ENCODE peak calls at places on chromosomes 5 and 9, in nine cellular contexts. I is upper lobe of right lung, N is heart left ventricle, J is uterus, Z is breast epithelium, O is esophagus squamous epithelium, S is stomach, X is left ventricle myocardium inferior, L is lung. E is an unnamed sample. For H3K4me1, the result is how much of the 10 kb centered on the place peaks cover.

GRCh38 chr9:92033991-92034390 is 81.2 kb downstream of the SPTLC1 start:
- DNase-seq in S (no peak), O (no peak), J (no peak), Z (no peak), L (no peak), X (no peak), I (no peak), N (no peak), E (no peak)

GRCh38 chr9:97768731-97769130 is 71.6 kb upstream of the XPA start:
- DNase-seq in I (no peak), L (no peak), S (no peak), Z (no peak), N (no peak), O (no peak), X (no peak), J (no peak), E (no peak)

GRCh38 chr5:9545301-9545958 is 445 bp downstream of the SEMA5A start:
- DNase-seq in N (peak), Z (no peak), O (no peak), L (no peak), X (no peak), J (no peak), I (peak), S (no peak), E (peak)

GRCh38 chr5:10524376-10525123 is 39.3 kb upstream of the ANKRD33B start:
- DNase-seq in Z (no peak), X (no peak), J (no peak), O (no peak), L (no peak), N (no peak), I (no peak), S (no peak), E (no peak)

GRCh38 chr9:78756813-78757510 is 460.0 kb downstream of the PSAT1 start:
- DNase-seq in Z (no peak), I (no peak), S (no peak), N (no peak), X (no peak), J (no peak), L (no peak), O (no peak), E (no peak)

GRCh38 chr5:116492016-116492623 is 82.5 kb downstream of the SEMA6A start:
- DNase-seq in S (no peak), L (no peak), X (no peak), O (no peak), Z (no peak), J (no peak), N (no peak), I (no peak), E (no peak)

GRCh38 chr9:125544988-125545651 is 161.9 kb downstream of the MAPKAP1 start:
- DNase-seq in X (no peak), N (no peak), Z (no peak), L (peak), O (no peak), J (peak), I (no peak), S (peak), E (no peak)

GRCh38 chr9:119689879-119690278 is 320.6 kb upstream of the BRINP1 start:
- DNase-seq in Z (no peak), L (no peak), X (no peak), N (no peak), O (no peak), S (no peak), J (no peak), I (no peak), E (no peak)

GRCh38 chr5:143147918-143148317 is 255.6 kb downstream of the NR3C1 start:
- DNase-seq in L (no peak), J (peak), N (no peak), X (no peak), I (no peak), S (no peak), O (no peak), Z (no peak), E (no peak)

GRCh38 chr9:4762108-4762888 is 21.3 kb upstream of the AK3 start:
- DNase-seq in I (peak), O (no peak), S (peak), L (peak), Z (peak), X (peak), J (peak), N (peak), E (peak)

GRCh38 chr9:136485049-136485647 is 2.3 kb upstream of the SEC16A start:
- DNase-seq in N (peak), X (peak), J (peak), Z (peak), O (peak), I (peak), L (peak), S (peak), E (peak)
- TF ChIP-seq CTCF in N (peak), X (peak), J (peak), Z (peak), O (peak), I (peak), L (peak), S (peak), E (peak)

GRCh38 chr5:38079625-38080402 is 178.5 kb upstream of the EGFLAM start:
- DNase-seq in N (no peak), S (no peak), L (no peak), O (no peak), J (no peak), X (no peak), Z (no peak), I (no peak), E (no peak)

GRCh38 chr5:38077652-38078051 is 180.7 kb upstream of the EGFLAM start:
- DNase-seq in X (no peak), N (no peak), S (no peak), J (no peak), I (no peak), Z (no peak), O (no peak), L (no peak), E (no peak)

GRCh38 chr5:38072295-38072694 is 186.1 kb upstream of the EGFLAM start:
- DNase-seq in N (no peak), O (no peak), I (no peak), S (no peak), X (no peak), L (no peak), Z (no peak), J (no peak), E (no peak)

DNA sequence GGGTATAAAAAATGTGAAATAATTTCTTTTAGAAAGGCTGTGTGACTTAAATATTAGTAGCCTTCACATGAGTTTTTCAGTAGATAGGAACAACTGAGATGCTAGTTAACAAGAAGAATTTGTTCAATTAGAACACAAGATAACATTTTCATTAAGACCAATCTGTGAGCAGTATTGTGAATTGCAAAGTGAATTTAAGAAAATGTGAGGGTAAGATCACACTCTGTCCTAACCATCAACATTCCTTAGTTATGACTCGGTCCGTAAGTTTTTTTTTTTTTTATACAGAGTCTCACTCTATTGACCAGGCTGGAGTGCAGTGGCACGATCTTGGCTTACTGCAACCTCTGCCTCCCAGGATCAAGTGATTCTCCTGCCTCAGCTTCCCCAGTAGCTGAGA is 180.2 kb upstream of the EGFLAM start:
- DNase-seq in S (no peak), J (no peak), Z (no peak), N (no peak), X (no peak), I (no peak), O (no peak), L (no peak), E (no peak)
- H3K4me1 ChIP-seq in S (under half), J (under half), Z (under half), N (under half), X (under half), I (under half), O (under half), L (under half), E (under half)

DNA sequence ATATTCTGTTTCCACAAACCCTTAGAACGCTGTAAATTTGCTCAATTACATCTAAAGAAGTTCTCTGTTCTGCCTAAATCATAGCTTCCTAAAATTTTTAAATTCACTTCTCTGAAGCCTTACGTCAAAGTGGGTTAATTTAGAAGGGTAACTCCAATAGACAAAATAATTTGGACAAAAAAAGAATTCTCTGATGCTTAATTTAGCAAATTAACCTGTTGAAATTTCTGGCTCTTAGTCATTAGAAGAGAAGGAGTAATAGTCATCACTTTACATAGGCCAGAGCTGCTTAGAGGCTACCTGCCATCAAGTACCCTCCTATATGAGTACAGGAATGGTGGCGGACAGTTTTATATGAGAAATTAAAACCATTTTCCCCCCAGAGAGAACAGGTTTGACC is 3.8 kb downstream of the ELL2 start:
- DNase-seq in I (no peak), J (no peak), S (no peak), Z (no peak), O (no peak), X (no peak), L (no peak), N (no peak), E (no peak)
- H3K4me3 ChIP-seq in I (peak), J (no peak), S (peak), Z (peak), O (peak), X (peak), L (no peak), N (no peak), E (no peak)

GRCh38 chr9:108443278-108443633 is 412.5 kb downstream of the ACTL7B start:
- DNase-seq in N (no peak), I (no peak), X (no peak), J (no peak), Z (no peak), L (no peak), O (no peak), S (no peak), E (no peak)

GRCh38 chr9:108442604-108443277 is 413.0 kb downstream of the ACTL7B start:
- DNase-seq in S (no peak), N (no peak), X (no peak), I (no peak), O (no peak), L (no peak), J (no peak), Z (no peak), E (no peak)

GRCh38 chr9:108444400-108445358 is 411.1 kb downstream of the ACTL7B start:
- DNase-seq in O (no peak), S (no peak), I (no peak), L (no peak), Z (peak), N (no peak), X (no peak), J (peak), E (no peak)

GRCh38 chr9:108445431-108446018 is 410.3 kb downstream of the ACTL7B start:
- DNase-seq in Z (peak), L (no peak), X (no peak), O (no peak), J (no peak), N (no peak), S (no peak), I (no peak), E (no peak)

DNA sequence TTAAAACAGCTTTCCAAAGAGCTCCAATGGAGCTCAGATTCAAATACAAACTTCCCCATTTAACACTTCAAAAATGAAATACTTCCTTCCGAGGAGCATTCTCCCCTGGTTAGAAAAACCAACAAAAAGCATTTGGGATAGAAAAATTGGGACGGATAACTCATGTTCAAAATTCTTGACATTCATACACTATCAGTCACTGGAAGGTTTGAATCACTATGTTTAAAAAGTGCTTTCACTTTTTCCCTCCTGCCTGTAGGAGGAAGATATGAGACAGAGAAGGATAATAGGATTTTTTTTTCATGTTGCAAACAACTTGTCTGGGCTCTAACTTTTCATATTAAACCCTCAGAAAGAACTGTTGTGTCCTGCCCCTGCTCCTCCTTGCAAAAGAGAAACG is 412.0 kb downstream of the ACTL7B start:
- DNase-seq in I (no peak), S (no peak), J (no peak), X (no peak), O (no peak), N (no peak), Z (no peak), L (no peak), E (no peak)
- TF ChIP-seq CTCF in I (no peak), S (no peak), J (no peak), X (no peak), O (peak), N (no peak), Z (no peak), L (no peak), E (no peak)

GRCh38 chr5:33489481-33490067 is 48.8 kb downstream of the TARS1 start:
- DNase-seq in S (no peak), I (no peak), Z (no peak), L (no peak), X (no peak), N (no peak), J (no peak), O (no peak), E (no peak)

GRCh38 chr5:33488558-33489355 is 48.0 kb downstream of the TARS1 start:
- DNase-seq in Z (no peak), S (no peak), L (no peak), X (no peak), N (no peak), J (no peak), O (no peak), I (no peak), E (no peak)

GRCh38 chr5:33490071-33490665 is 49.4 kb downstream of the TARS1 start:
- DNase-seq in I (no peak), Z (no peak), S (no peak), L (no peak), X (no peak), O (no peak), N (no peak), J (no peak), E (no peak)

GRCh38 chr5:33491941-33492340 is 51.2 kb downstream of the TARS1 start:
- DNase-seq in X (no peak), L (no peak), I (no peak), Z (no peak), J (no peak), S (no peak), O (no peak), N (no peak), E (no peak)

GRCh38 chr5:33487256-33487655 is 46.5 kb downstream of the TARS1 start:
- DNase-seq in I (no peak), X (no peak), O (no peak), L (no peak), N (no peak), Z (no peak), S (no peak), J (no peak), E (no peak)
- H3K4me1 ChIP-seq in I (under half), X (under half), O (under half), L (under half), N (under half), Z (under half), S (under half), J (under half), E (under half)

DNA sequence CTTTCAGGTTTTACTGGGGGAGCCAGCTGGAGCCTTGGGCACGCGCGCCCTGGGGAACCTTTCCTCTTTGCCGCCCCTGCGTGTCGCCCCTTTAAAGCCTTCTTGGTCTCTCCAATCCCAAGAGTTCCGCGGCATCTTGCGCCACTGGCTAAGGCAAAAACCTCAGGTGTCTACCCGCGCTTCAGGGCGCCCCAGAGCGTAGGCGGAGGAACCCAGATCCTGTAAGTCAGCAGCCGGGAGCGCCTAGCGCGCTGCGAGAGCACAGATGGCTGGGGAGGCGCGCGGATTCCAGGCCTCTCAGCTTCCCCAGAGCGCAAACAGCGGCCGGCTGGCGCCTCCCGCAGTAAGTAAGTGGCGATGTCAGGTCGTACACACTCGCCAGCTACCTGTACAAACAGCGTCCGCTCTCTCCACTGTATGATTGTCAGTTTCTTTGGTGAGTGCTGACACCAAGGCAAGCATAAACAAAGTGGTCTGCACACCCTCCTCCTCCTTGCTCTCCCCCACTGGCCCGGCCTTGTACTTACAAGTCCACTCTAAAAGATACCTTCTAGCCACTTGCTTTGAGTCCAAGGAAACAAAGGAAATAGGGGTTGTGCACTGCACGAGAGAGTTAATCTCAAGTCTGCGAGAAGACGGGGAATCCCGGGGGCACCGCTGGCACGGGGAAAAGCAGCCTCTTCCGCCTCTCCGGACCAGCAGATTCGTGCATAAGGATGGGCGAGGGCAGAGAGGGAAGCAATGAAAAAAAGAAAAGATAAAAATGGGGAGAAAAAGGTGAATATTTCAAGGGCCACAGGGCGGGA is 2.9 kb downstream of the HTR1A start:
- DNase-seq in I (peak), O (no peak), N (no peak), Z (no peak), J (no peak), L (no peak), S (no peak), X (no peak), E (no peak)
- H3K4me3 ChIP-seq in I (no peak), O (no peak), N (no peak), Z (no peak), J (no peak), L (no peak), S (no peak), X (no peak), E (no peak)

GRCh38 chr5:154097031-154097430 is 58.3 kb downstream of the MFAP3 start:
- DNase-seq in I (no peak), L (no peak), S (no peak), O (no peak), Z (no peak), J (no peak), X (no peak), N (no peak), E (peak)
- TF ChIP-seq CTCF in I (no peak), L (no peak), S (no peak), O (no peak), Z (no peak), J (no peak), X (no peak), N (no peak), E (no peak)

GRCh38 chr9:132547436-132547835 is 35.0 kb upstream of the BARHL1 start:
- DNase-seq in S (no peak), N (no peak), L (no peak), I (no peak), J (no peak), X (no peak), O (no peak), Z (no peak), E (no peak)

GRCh38 chr9:132546148-132547051 is 36.0 kb upstream of the BARHL1 start:
- DNase-seq in L (no peak), N (no peak), O (no peak), S (no peak), J (no peak), I (no peak), Z (no peak), X (peak), E (peak)

GRCh38 chr9:132543960-132544359 is 38.4 kb upstream of the BARHL1 start:
- DNase-seq in N (no peak), L (no peak), J (no peak), X (no peak), I (no peak), Z (no peak), S (no peak), O (no peak), E (no peak)

GRCh38 chr9:132547052-132547431 is 35.4 kb upstream of the BARHL1 start:
- DNase-seq in L (no peak), Z (no peak), S (no peak), O (no peak), N (no peak), X (no peak), I (no peak), J (no peak), E (no peak)

GRCh38 chr9:132545578-132545977 is 36.8 kb upstream of the BARHL1 start:
- DNase-seq in N (no peak), O (no peak), X (no peak), I (no peak), L (no peak), J (no peak), S (no peak), Z (no peak), E (no peak)
- H3K4me1 ChIP-seq in N (under half), O (under half), X (under half), I (under half), L (under half), J (under half), S (under half), Z (under half), E (under half)

DNA sequence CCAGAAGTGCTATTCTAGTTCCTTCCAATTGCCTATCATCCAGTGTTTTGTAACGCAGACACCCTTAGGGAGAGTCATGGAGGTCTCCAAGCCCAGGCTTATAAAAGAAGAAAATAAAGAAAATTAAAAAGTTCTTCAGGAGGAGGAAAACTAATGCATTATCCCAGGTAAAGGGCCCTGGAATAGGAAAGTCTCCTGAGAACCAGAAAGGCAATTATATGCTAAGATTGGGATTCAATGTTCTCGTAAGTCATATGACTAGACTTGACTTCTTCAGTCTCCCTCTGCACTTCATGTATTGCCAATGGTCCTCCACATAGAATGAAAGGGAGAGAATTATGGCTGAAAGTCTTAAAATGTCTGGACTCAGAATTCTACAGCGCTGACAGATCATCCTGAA is 154.4 kb upstream of the STK32A start:
- DNase-seq in J (no peak), N (no peak), X (no peak), S (no peak), L (no peak), O (no peak), I (no peak), Z (no peak), E (no peak)
- H3K4me3 ChIP-seq in J (no peak), N (no peak), X (no peak), S (no peak), L (no peak), O (no peak), I (no peak), Z (no peak), E (no peak)